ENCODE peak calls at places on chromosomes 5 and 9, in five cellular contexts. P, Q, G, K and N are unnamed samples.

GRCh38 chr9:123048748-123049147 is 15.3 kb downstream of the GPR21 start:
- DNase-seq in P (no peak), Q (no peak), G (no peak), K (no peak), N (no peak)

GRCh38 chr5:21802869-21803490 is 1050.2 kb downstream of the CDH12 start:
- DNase-seq in P (no peak), Q (no peak), G (no peak), K (no peak), N (no peak)

GRCh38 chr5:19401032-19401431 is 587.0 kb downstream of the CDH18 start:
- DNase-seq in P (no peak), Q (no peak), G (no peak), K (no peak), N (no peak)

GRCh38 chr5:43609752-43610151 is 6.8 kb downstream of the NNT start:
- DNase-seq in P (no peak), Q (no peak), G (no peak), K (no peak), N (no peak)

GRCh38 chr5:157449011-157449723 is 10.8 kb upstream of the NIPAL4 start:
- DNase-seq in P (no peak), Q (peak; percentile 34), G (no peak), K (no peak), N (no peak)

GRCh38 chr9:23551929-23552707 is 273.9 kb downstream of the ELAVL2 start:
- DNase-seq in P (no peak), Q (no peak), G (no peak), K (no peak), N (no peak)

GRCh38 chr9:80320916-80321315 is 749.2 kb downstream of the TLE4 start:
- DNase-seq in P (no peak), Q (no peak), G (no peak), K (no peak), N (no peak)

GRCh38 chr9:130199605-130200004 is 27.4 kb downstream of the NCS1 start:
- DNase-seq in P (no peak), Q (no peak), G (no peak), K (no peak), N (no peak)

GRCh38 chr5:136028782-136029742 is at the start of gene TGFBI:
- DNase-seq in P (peak; percentile 79), Q (no peak), G (no peak), K (peak; percentile 10), N (peak; percentile 87)

GRCh38 chr5:129541648-129542251 is 81.7 kb downstream of the ADAMTS19 start:
- DNase-seq in P (no peak), Q (no peak), G (no peak), K (no peak), N (no peak)

GRCh38 chr9:34685591-34685990 is 5.5 kb downstream of the CCL19 start:
- DNase-seq in P (no peak), Q (no peak), G (no peak), K (no peak), N (no peak)

GRCh38 chr9:74760031-74760700 is 127.6 kb downstream of the TRPM6 start:
- DNase-seq in P (no peak), Q (no peak), G (no peak), K (no peak), N (no peak)

GRCh38 chr5:66850354-66851075 is 254.3 kb downstream of the MAST4 start:
- DNase-seq in P (no peak), Q (no peak), G (no peak), K (no peak), N (no peak)

GRCh38 chr5:72597456-72597948 is 90.3 kb upstream of the ZNF366 start:
- DNase-seq in P (no peak), Q (no peak), G (no peak), K (no peak), N (no peak)

GRCh38 chr9:38707885-38708640 is 11.9 kb downstream of the FAM240B start:
- DNase-seq in P (no peak), Q (no peak), G (no peak), K (no peak), N (no peak)